ENCODE peak calls at places on chromosomes 5 and 9, in five cellular contexts. J is IMR-90, X is GM23338, N is endothelial cell of umbilical vein, G is PC-3. L is an unnamed sample. For H4K20me1, the result is how much of the 10 kb centered on the place peaks cover.

GRCh38 chr5:68261174-68262021 is 45.8 kb downstream of the PIK3R1 start:
- DNase-seq in J (peak), X (no peak), N (no peak), G (no peak), L (no peak)

GRCh38 chr5:33794550-33795300 is 97.1 kb downstream of the ADAMTS12 start:
- DNase-seq in J (peak), X (no peak), N (peak), G (peak), L (no peak)

GRCh38 chr5:83036991-83037390 is 40.2 kb downstream of the TMEM167A start:
- DNase-seq in J (no peak), X (no peak), N (no peak), G (no peak), L (no peak)

GRCh38 chr5:142935014-142935413 is 164.8 kb downstream of the ARHGAP26 start:
- DNase-seq in J (no peak), X (no peak), N (no peak), G (no peak), L (no peak)

GRCh38 chr9:132770775-132771310 is 100.6 kb downstream of the GTF3C4 start:
- DNase-seq in J (no peak), X (no peak), N (no peak), G (no peak), L (no peak)

GRCh38 chr9:137703842-137704508 is 85.2 kb downstream of the EHMT1 start:
- DNase-seq in J (peak), X (no peak), N (no peak), G (no peak), L (no peak)

GRCh38 chr9:72554221-72554641 is 32.8 kb downstream of the TMC1 start:
- DNase-seq in J (peak), X (no peak), N (peak), G (peak), L (peak)

GRCh38 chr5:88660947-88661869 is 221.8 kb downstream of the MEF2C start:
- DNase-seq in J (peak), X (peak), N (peak), G (peak), L (peak)

GRCh38 chr5:135310328-135310989 is 88.6 kb downstream of the MACROH2A1 start:
- DNase-seq in J (peak), X (no peak), N (no peak), G (peak), L (peak)

GRCh38 chr5:172770374-172770674 is 671 bp downstream of the DUSP1 start:
- DNase-seq in J (no peak), X (no peak), N (no peak), G (no peak), L (no peak)

GRCh38 chr5:139671096-139671841 is 23.1 kb downstream of the CXXC5 start:
- DNase-seq in J (no peak), X (no peak), N (no peak), G (no peak), L (no peak)

GRCh38 chr5:111135946-111136345 is 43.8 kb downstream of the WDR36 start:
- DNase-seq in J (peak), X (no peak), N (no peak), G (peak), L (no peak)

GRCh38 chr5:33330416-33330815 is 110.3 kb upstream of the TARS1 start:
- DNase-seq in J (no peak), X (no peak), N (peak), G (no peak), L (no peak)

GRCh38 chr5:55427157-55427556 is 107.6 kb downstream of the PLPP1 start:
- DNase-seq in J (peak), X (no peak), N (peak), G (peak), L (peak)

GRCh38 chr9:16627967-16628366 is 242.5 kb downstream of the BNC2 start:
- DNase-seq in J (peak), X (no peak), N (peak), G (no peak), L (peak)

GRCh38 chr5:142713151-142713706 is 27.3 kb upstream of the FGF1 start:
- DNase-seq in J (peak), X (peak), N (peak), G (peak), L (peak)

GRCh38 chr9:112615584-112616271 is 102.2 kb downstream of the INIP start:
- DNase-seq in J (peak), X (no peak), N (no peak), G (no peak), L (no peak)

GRCh38 chr5:7957329-7957728 is 88.4 kb downstream of the MTRR start:
- DNase-seq in J (no peak), X (no peak), N (no peak), G (no peak), L (no peak)

GRCh38 chr5:675876-676698 is 17.1 kb downstream of the TPPP start:
- DNase-seq in J (no peak), X (no peak), N (no peak), G (no peak), L (no peak)

GRCh38 chr9:6669881-6670280 is 24.4 kb upstream of the GLDC start:
- DNase-seq in J (no peak), X (no peak), N (no peak), G (no peak), L (no peak)

GRCh38 chr5:195401-196160 is 4.3 kb downstream of the LRRC14B start:
- DNase-seq in J (no peak), X (peak), N (no peak), G (no peak), L (no peak)

GRCh38 chr5:55897905-55898304 is 46.7 kb downstream of the IL31RA start:
- DNase-seq in J (peak), X (no peak), N (no peak), G (no peak), L (no peak)

GRCh38 chr9:7974335-7975005 is 174.9 kb upstream of the DMAC1 start:
- DNase-seq in J (no peak), X (no peak), N (no peak), G (no peak), L (no peak)

GRCh38 chr5:39441838-39442237 is 17.1 kb upstream of the DAB2 start:
- DNase-seq in J (no peak), X (no peak), N (peak), G (no peak), L (no peak)
- H3K4me3 ChIP-seq in J (no peak), X (no peak), N (no peak), G (no peak), L (no peak)

GRCh38 chr5:132953710-132954109 is 9.7 kb downstream of the AFF4 start:
- DNase-seq in J (peak), X (no peak), N (no peak), G (no peak), L (no peak)

GRCh38 chr5:132947661-132948060 is 15.8 kb downstream of the AFF4 start:
- DNase-seq in J (peak), X (no peak), N (peak), G (no peak), L (no peak)

GRCh38 chr5:132951858-132952257 is 11.6 kb downstream of the AFF4 start:
- DNase-seq in J (no peak), X (no peak), N (no peak), G (no peak), L (no peak)

GRCh38 chr5:132949151-132949550 is 14.3 kb downstream of the AFF4 start:
- DNase-seq in J (no peak), X (no peak), N (peak), G (no peak), L (no peak)

GRCh38 chr5:132952829-132953228 is 10.6 kb downstream of the AFF4 start:
- DNase-seq in J (no peak), X (no peak), N (no peak), G (no peak), L (no peak)
- H4K20me1 ChIP-seq in J (half or more), X (under half), N (under half), G (under half), L (half or more)

GRCh38 chr5:101783241-101784095 is 512.6 kb downstream of the SLCO4C1 start:
- DNase-seq in J (no peak), X (peak), N (no peak), G (peak), L (no peak)
- H3K4me3 ChIP-seq in J (no peak), X (no peak), N (no peak), G (peak), L (no peak)

GRCh38 chr9:121191235-121191634 is 10.4 kb downstream of the RAB14 start:
- DNase-seq in J (no peak), X (no peak), N (no peak), G (no peak), L (no peak)
- H4K20me1 ChIP-seq in J (half or more), X (under half), N (under half), G (half or more), L (half or more)

DNA sequence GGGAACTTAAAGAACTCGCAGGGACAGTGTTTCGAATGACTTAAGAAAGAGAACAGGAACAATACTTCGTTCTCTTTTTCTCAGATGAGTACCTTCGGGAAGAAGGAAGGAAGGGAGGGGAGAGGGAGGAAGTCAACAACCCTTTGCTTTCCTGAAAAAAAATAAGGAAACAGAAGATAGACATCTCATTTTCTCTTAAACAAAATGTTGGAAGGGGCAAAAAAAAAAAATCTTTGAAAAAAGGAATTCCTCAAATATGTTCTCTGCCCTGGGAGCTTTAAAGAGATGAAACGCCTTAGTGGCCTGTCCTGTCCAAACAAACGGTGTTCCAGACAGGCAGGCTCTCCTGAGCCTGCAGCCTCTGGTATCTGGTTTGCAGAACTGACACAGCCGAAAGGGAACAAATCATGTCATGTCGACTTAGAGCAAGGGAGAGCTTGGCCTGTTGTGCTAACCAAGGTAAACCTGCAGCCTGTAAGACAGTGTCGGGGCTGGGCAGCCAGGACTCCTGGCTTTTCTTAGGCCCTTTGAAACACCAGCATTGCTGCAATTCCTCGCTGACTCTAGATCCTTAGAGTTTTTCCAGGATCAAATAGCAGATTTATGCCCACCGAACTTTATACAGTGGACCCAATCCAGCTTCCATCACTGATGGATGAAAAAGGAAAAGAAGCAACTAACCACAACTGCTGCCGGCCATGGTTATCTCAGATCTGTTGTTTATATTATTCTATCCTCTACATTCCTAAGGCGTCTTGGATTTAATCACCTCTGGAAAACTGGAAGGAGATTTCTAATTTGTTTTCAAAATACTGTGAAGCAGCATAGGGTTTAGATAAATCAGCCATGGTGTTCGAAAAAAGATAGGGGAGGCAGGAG is at the start of gene ZNF366:
- DNase-seq in J (peak), X (no peak), N (peak), G (no peak), L (peak)
- H3K4me3 ChIP-seq in J (no peak), X (no peak), N (no peak), G (no peak), L (no peak)

GRCh38 chr5:147441191-147441695 is 68.6 kb downstream of the DPYSL3 start:
- DNase-seq in J (no peak), X (no peak), N (no peak), G (no peak), L (no peak)

GRCh38 chr5:147442134-147442726 is 67.6 kb downstream of the DPYSL3 start:
- DNase-seq in J (no peak), X (no peak), N (peak), G (no peak), L (no peak)

GRCh38 chr5:147437161-147437596 is 72.7 kb downstream of the DPYSL3 start:
- DNase-seq in J (peak), X (peak), N (no peak), G (no peak), L (no peak)

GRCh38 chr5:147436596-147436995 is 73.3 kb downstream of the DPYSL3 start:
- DNase-seq in J (no peak), X (no peak), N (no peak), G (no peak), L (no peak)

DNA sequence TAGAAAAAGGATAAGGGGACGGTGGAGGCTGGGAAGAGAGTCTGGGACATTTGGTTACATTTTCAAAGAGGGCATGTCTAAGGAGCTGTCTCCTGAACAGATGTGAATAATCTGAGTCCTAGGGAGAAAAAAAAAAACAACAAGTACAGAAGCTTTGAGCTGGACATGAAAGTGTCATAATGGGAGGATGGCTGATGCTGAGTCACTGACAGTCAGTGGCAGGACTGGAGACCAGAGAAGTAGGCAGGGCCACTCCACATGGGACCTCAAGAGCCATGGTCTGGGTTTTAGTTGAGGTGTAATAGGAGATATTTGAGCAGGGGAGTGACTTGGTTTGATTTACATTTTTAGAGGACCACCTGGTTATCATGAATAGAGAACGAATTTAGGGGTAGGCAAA is 70.6 kb downstream of the DPYSL3 start:
- DNase-seq in J (peak), X (no peak), N (no peak), G (no peak), L (no peak)
- H4K20me1 ChIP-seq in J (under half), X (half or more), N (under half), G (under half), L (under half)

GRCh38 chr9:18834740-18835361 is 198.2 kb downstream of the SAXO1 start:
- DNase-seq in J (no peak), X (no peak), N (no peak), G (no peak), L (no peak)
- H3K4me3 ChIP-seq in J (no peak), X (no peak), N (no peak), G (no peak), L (no peak)

GRCh38 chr5:98913911-98914310 is 14.9 kb downstream of the CHD1 start:
- DNase-seq in J (no peak), X (no peak), N (no peak), G (no peak), L (no peak)

GRCh38 chr5:98906756-98907355 is 22.0 kb downstream of the CHD1 start:
- DNase-seq in J (no peak), X (no peak), N (no peak), G (peak), L (no peak)

GRCh38 chr5:98907951-98908350 is 20.9 kb downstream of the CHD1 start:
- DNase-seq in J (no peak), X (peak), N (no peak), G (no peak), L (no peak)

GRCh38 chr5:98909363-98909762 is 19.4 kb downstream of the CHD1 start:
- DNase-seq in J (no peak), X (no peak), N (no peak), G (no peak), L (no peak)

GRCh38 chr5:98911221-98912040 is 17.4 kb downstream of the CHD1 start:
- DNase-seq in J (no peak), X (peak), N (no peak), G (no peak), L (no peak)
- H4K20me1 ChIP-seq in J (under half), X (under half), N (under half), G (under half), L (under half)